ENCODE peak calls at places on chromosome 2, in seven cellular contexts. S, N, V, T, K, B and O are unnamed samples.

GRCh38 chr2:104844813-104845551 is 8.9 kb upstream of the POU3F3 start:
- DNase-seq in S (no peak), N (peak; percentile 55), V (no peak), T (no peak), K (no peak), B (no peak), O (no peak)

GRCh38 chr2:98936133-98936916 is at the start of gene CRACDL:
- DNase-seq in S (peak; percentile 30), N (peak; percentile 26), V (no peak), T (no peak), K (no peak), B (no peak), O (no peak)

GRCh38 chr2:223041527-223042109 is 10.4 kb upstream of the KCNE4 start:
- DNase-seq in S (no peak), N (no peak), V (peak; percentile 88), T (peak; percentile 93), K (peak; percentile 99), B (no peak), O (peak; percentile 83)

GRCh38 chr2:8684421-8684884 is 2.6 kb downstream of the ID2 start:
- DNase-seq in S (no peak), N (peak; percentile 44), V (peak; percentile 50), T (no peak), K (peak; percentile 51), B (no peak), O (peak; percentile 40)

GRCh38 chr2:133633851-133634250 is 65.6 kb upstream of the NCKAP5 start:
- DNase-seq in S (no peak), N (no peak), V (no peak), T (no peak), K (peak; percentile 86), B (no peak), O (peak; percentile 31)

GRCh38 chr2:50343157-50343821 is 688.6 kb downstream of the NRXN1 start:
- DNase-seq in S (no peak), N (no peak), V (no peak), T (no peak), K (no peak), B (no peak), O (no peak)

GRCh38 chr2:131521961-131522781 is 5.5 kb upstream of the CCDC74A start:
- DNase-seq in S (no peak), N (no peak), V (no peak), T (no peak), K (peak; percentile 3), B (no peak), O (no peak)

GRCh38 chr2:224934542-224935188 is 107.6 kb downstream of the DOCK10 start:
- DNase-seq in S (no peak), N (no peak), V (no peak), T (no peak), K (peak; percentile 79), B (no peak), O (no peak)

GRCh38 chr2:215982465-215982875 is 30.9 kb downstream of the MREG start:
- DNase-seq in S (no peak), N (no peak), V (no peak), T (peak; percentile 11), K (peak; percentile 54), B (no peak), O (peak; percentile 29)

GRCh38 chr2:22999951-23000350 is 385.0 kb upstream of the KLHL29 start:
- DNase-seq in S (no peak), N (no peak), V (no peak), T (no peak), K (no peak), B (no peak), O (no peak)

GRCh38 chr2:232103140-232103737 is 141.7 kb downstream of the DIS3L2 start:
- DNase-seq in S (no peak), N (no peak), V (no peak), T (no peak), K (peak; percentile 16), B (no peak), O (no peak)

GRCh38 chr2:168145598-168145997 is 101.8 kb downstream of the STK39 start:
- DNase-seq in S (no peak), N (no peak), V (no peak), T (no peak), K (no peak), B (no peak), O (no peak)

GRCh38 chr2:185618630-185619029 is 120.0 kb upstream of the FSIP2 start:
- DNase-seq in S (no peak), N (no peak), V (no peak), T (no peak), K (no peak), B (no peak), O (no peak)

GRCh38 chr2:222797308-222797707 is 63.5 kb upstream of the ACSL3 start:
- DNase-seq in S (no peak), N (peak; percentile 18), V (no peak), T (no peak), K (peak; percentile 70), B (no peak), O (peak; percentile 40)